ENCODE peak calls at places on chromosome 5, in ten cellular contexts. G is A549, Z is choroid plexus epithelial cell, S is GM12865, U is cardiac fibroblast, K is psoas muscle, W is fibroblast of lung, J is AG04450, V is fibroblast of pulmonary artery, E is body of pancreas. I is an unnamed sample.

GRCh38 chr5:116361171-116361967 is 213.3 kb downstream of the SEMA6A start:
- DNase-seq in G (no peak), Z (peak), S (no peak), U (peak), K (peak), W (peak), J (no peak), V (peak), E (peak), I (no peak)

GRCh38 chr5:127634007-127634406 is 14.9 kb upstream of the CTXN3 start:
- DNase-seq in G (no peak), Z (no peak), S (no peak), U (no peak), K (no peak), W (no peak), J (no peak), V (no peak), E (no peak), I (no peak)

GRCh38 chr5:142915840-142916424 is 145.8 kb downstream of the ARHGAP26 start:
- DNase-seq in G (peak), Z (peak), S (peak), U (peak), K (no peak), W (peak), J (no peak), V (peak), E (peak), I (no peak)

GRCh38 chr5:157989296-157989695 is 130.4 kb upstream of the CLINT1 start:
- DNase-seq in G (no peak), Z (peak), S (no peak), U (no peak), K (no peak), W (peak), J (no peak), V (no peak), E (no peak), I (no peak)

GRCh38 chr5:12911156-12911555 is 1006.9 kb upstream of the CTNND2 start:
- DNase-seq in G (no peak), Z (no peak), S (no peak), U (no peak), K (no peak), W (peak), J (no peak), V (peak), E (no peak), I (no peak)

GRCh38 chr5:72109625-72110024 is 2.4 kb downstream of the MAP1B start:
- DNase-seq in G (peak), Z (no peak), S (no peak), U (peak), K (no peak), W (peak), J (no peak), V (no peak), E (no peak), I (no peak)

GRCh38 chr5:41815663-41816062 is 54.6 kb downstream of the OXCT1 start:
- DNase-seq in G (no peak), Z (no peak), S (no peak), U (no peak), K (no peak), W (no peak), J (no peak), V (no peak), E (no peak), I (no peak)

GRCh38 chr5:24642022-24642421 is 2.8 kb downstream of the CDH10 start:
- DNase-seq in G (peak), Z (peak), S (peak), U (peak), K (no peak), W (peak), J (no peak), V (peak), E (peak), I (no peak)

GRCh38 chr5:16773990-16774389 is 157.2 kb upstream of the RETREG1 start:
- DNase-seq in G (peak), Z (peak), S (no peak), U (peak), K (no peak), W (peak), J (no peak), V (no peak), E (peak), I (no peak)

GRCh38 chr5:16568875-16569580 is 47.8 kb downstream of the RETREG1 start:
- DNase-seq in G (no peak), Z (peak), S (no peak), U (peak), K (no peak), W (peak), J (no peak), V (peak), E (peak), I (no peak)

GRCh38 chr5:179866241-179867078 is 7.8 kb upstream of the MRNIP start:
- DNase-seq in G (peak), Z (peak), S (peak), U (no peak), K (no peak), W (no peak), J (no peak), V (no peak), E (no peak), I (no peak)

GRCh38 chr5:80093796-80094195 is 58.6 kb downstream of the THBS4 start:
- DNase-seq in G (peak), Z (no peak), S (no peak), U (no peak), K (no peak), W (no peak), J (no peak), V (no peak), E (peak), I (no peak)

GRCh38 chr5:133932441-133933168 is 35.8 kb downstream of the C5orf15 start:
- DNase-seq in G (no peak), Z (no peak), S (peak), U (no peak), K (no peak), W (no peak), J (no peak), V (no peak), E (no peak), I (no peak)

GRCh38 chr5:61701877-61702602 is 370.0 kb downstream of the ZSWIM6 start:
- DNase-seq in G (no peak), Z (no peak), S (peak), U (no peak), K (no peak), W (no peak), J (no peak), V (no peak), E (no peak), I (no peak)

GRCh38 chr5:138724470-138725146 is 28.6 kb upstream of the CTNNA1 start:
- DNase-seq in G (no peak), Z (no peak), S (no peak), U (peak), K (peak), W (no peak), J (no peak), V (peak), E (peak), I (no peak)

GRCh38 chr5:94218374-94218773 is 400.0 kb downstream of the KIAA0825 start:
- DNase-seq in G (peak), Z (peak), S (no peak), U (peak), K (no peak), W (peak), J (peak), V (peak), E (no peak), I (peak)

GRCh38 chr5:14880688-14881087 is 9.1 kb upstream of the ANKH start:
- DNase-seq in G (peak), Z (peak), S (no peak), U (peak), K (no peak), W (no peak), J (no peak), V (no peak), E (no peak), I (no peak)

GRCh38 chr5:14142202-14142855 is 813 bp upstream of the TRIO start:
- DNase-seq in G (no peak), Z (peak), S (no peak), U (peak), K (no peak), W (no peak), J (no peak), V (peak), E (no peak), I (no peak)

GRCh38 chr5:77177576-77177975 is 32.9 kb upstream of the PDE8B start:
- DNase-seq in G (no peak), Z (no peak), S (no peak), U (no peak), K (no peak), W (no peak), J (no peak), V (no peak), E (no peak), I (no peak)

GRCh38 chr5:34509392-34509791 is 146.7 kb upstream of the RAI14 start:
- DNase-seq in G (no peak), Z (no peak), S (no peak), U (no peak), K (no peak), W (no peak), J (no peak), V (no peak), E (no peak), I (no peak)

GRCh38 chr5:3010953-3011763 is 259.7 kb upstream of the IRX2 start:
- DNase-seq in G (no peak), Z (no peak), S (no peak), U (no peak), K (no peak), W (no peak), J (no peak), V (no peak), E (no peak), I (no peak)

GRCh38 chr5:73764586-73764985 is 138.6 kb downstream of the ARHGEF28 start:
- DNase-seq in G (peak), Z (peak), S (no peak), U (peak), K (no peak), W (peak), J (peak), V (peak), E (no peak), I (peak)

GRCh38 chr5:73135021-73135420 is 14.6 kb downstream of the TMEM171 start:
- DNase-seq in G (no peak), Z (no peak), S (no peak), U (no peak), K (no peak), W (no peak), J (no peak), V (no peak), E (no peak), I (no peak)

GRCh38 chr5:125274938-125275759 is 528.7 kb upstream of the ZNF608 start:
- DNase-seq in G (no peak), Z (peak), S (no peak), U (no peak), K (no peak), W (peak), J (no peak), V (peak), E (no peak), I (no peak)

DNA sequence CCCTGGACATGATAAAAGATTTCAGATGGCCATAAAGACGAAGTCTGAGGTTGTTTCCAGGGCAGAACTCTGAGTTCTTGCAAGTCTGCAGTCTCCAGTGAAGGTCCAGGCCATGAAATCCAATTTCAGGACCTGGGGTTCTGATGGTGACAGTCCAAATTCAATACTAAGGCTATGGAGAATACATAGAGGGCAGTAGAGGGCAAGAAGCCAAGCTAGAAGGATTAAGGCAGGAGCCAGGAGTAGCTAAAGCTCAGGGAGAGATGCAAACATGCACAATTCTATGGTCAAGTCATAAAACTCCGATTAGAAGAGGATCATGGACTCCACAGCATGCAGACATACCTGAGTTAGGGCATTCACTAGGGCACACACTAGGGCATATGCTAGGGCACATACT is 11.4 kb downstream of the SLIT3 start:
- DNase-seq in G (no peak), Z (no peak), S (no peak), U (no peak), K (no peak), W (no peak), J (no peak), V (no peak), E (no peak), I (no peak)
- TF ChIP-seq CTCF in G (peak), Z (no peak), S (no peak), U (no peak), K (no peak), W (no peak), J (no peak), V (no peak), E (no peak), I (peak)

GRCh38 chr5:55467862-55468551 is 66.8 kb downstream of the PLPP1 start:
- DNase-seq in G (no peak), Z (no peak), S (no peak), U (no peak), K (no peak), W (no peak), J (no peak), V (no peak), E (peak), I (no peak)

GRCh38 chr5:55471468-55471867 is 63.3 kb downstream of the PLPP1 start:
- DNase-seq in G (no peak), Z (no peak), S (no peak), U (no peak), K (no peak), W (no peak), J (no peak), V (no peak), E (no peak), I (no peak)

GRCh38 chr5:55469838-55470237 is 64.9 kb downstream of the PLPP1 start:
- DNase-seq in G (no peak), Z (no peak), S (no peak), U (no peak), K (no peak), W (no peak), J (no peak), V (no peak), E (no peak), I (no peak)

DNA sequence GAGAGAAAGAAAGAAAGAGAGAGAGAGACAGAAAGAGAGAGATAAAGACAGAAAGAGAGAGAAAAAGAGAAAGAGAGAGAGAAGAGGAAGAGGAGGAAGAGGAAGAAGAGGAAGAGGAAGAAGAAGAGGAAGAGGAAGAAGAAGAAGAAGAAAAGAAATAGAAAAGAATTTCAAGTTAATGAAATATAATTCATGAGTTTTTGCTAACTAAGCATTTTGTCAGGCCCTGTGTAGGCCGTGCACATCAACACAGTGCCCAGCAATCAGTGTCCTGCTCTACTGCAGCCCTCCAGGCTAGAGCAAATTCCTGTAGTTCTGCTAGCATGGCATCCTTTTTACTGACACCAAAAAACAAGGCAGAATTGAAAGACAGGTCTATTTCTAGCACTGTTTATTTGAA is 62.1 kb downstream of the PLPP1 start:
- DNase-seq in G (no peak), Z (no peak), S (no peak), U (no peak), K (no peak), W (no peak), J (no peak), V (no peak), E (no peak), I (no peak)
- H3K4me3 ChIP-seq in G (no peak), Z (no peak), S (no peak), U (no peak), K (no peak), W (no peak), J (no peak), V (no peak), E (no peak), I (no peak)

GRCh38 chr5:74766887-74767578 is at the start of the genes GFM2 and NSA2:
- DNase-seq in G (peak), Z (peak), S (peak), U (peak), K (peak), W (peak), J (peak), V (peak), E (peak), I (peak)

GRCh38 chr5:74765201-74765600 is 1.7 kb downstream of the GFM2 start:
- DNase-seq in G (peak), Z (peak), S (no peak), U (no peak), K (no peak), W (peak), J (no peak), V (peak), E (no peak), I (no peak)

GRCh38 chr5:74767579-74767913 is 497 bp downstream of the NSA2 start:
- DNase-seq in G (peak), Z (peak), S (peak), U (peak), K (no peak), W (peak), J (no peak), V (peak), E (peak), I (no peak)

GRCh38 chr5:74765929-74766328 is 988 bp downstream of the GFM2 start:
- DNase-seq in G (no peak), Z (no peak), S (no peak), U (no peak), K (no peak), W (no peak), J (no peak), V (no peak), E (no peak), I (no peak)

DNA sequence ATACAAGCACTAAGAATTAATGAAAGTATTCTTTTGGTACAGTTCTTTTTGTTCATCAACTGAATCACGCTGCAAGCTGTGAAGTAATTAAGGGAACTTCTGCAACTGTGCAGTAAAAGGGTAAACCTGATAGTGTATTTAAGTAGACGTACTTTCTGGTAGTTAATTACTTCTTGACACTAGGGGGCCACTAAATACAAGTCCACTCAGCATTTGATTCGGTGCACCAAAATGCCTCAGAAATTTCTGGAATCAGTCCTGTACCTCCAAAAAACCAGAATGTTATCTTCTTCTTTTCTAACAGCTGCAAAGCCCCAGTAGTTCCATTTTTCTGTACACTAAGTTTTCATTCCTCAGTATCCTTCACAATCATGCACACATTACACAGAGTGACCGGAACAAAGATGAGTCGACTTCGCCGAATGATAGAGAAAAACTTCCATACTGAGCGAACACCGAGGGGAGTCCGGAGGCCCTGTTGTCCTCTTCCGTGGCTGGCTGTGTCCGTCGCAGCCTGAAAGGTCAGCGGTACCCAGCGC is 500 bp downstream of the GFM2 start:
- DNase-seq in G (peak), Z (peak), S (no peak), U (peak), K (no peak), W (peak), J (no peak), V (peak), E (no peak), I (peak)
- TF ChIP-seq CTCF in G (peak), Z (peak), S (no peak), U (peak), K (peak), W (no peak), J (peak), V (peak), E (peak), I (peak)

DNA sequence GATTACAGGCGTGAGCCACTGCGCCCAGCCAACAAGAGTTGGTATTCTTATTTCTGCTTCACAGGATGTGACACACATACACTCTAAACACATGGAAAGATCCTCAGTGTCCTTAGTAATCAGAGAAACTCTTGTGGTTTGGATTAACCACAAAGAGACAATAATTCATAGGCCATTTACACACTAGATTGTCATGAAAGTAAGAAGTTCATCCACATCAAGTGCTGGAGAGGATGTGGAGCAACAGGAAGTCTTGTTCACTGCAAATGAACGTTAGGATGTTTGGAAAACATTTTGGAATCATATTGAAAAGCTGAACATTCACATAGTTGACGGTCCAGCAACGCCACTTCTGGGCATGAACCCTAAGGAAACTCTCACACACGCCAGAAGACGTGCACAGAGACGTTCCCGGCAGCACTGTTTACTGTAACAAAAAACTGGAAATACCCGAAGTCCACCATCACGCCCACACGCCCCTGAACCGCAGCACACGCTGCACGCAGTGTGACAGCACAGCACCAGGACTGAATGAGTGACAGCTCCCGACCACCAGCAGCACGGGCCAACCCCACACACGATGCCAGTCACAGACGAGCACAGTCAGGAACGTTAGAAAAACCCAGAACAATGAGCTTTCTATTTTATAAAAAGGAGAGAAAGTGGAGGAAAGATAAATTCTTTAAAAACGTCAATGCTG is 87.6 kb downstream of the COL23A1 start:
- DNase-seq in G (no peak), Z (no peak), S (no peak), U (no peak), K (no peak), W (no peak), J (no peak), V (no peak), E (no peak), I (no peak)
- H3K4me3 ChIP-seq in G (no peak), Z (no peak), S (no peak), U (no peak), K (no peak), W (no peak), J (no peak), V (no peak), E (no peak), I (no peak)

GRCh38 chr5:36696059-36696673 is 89.8 kb downstream of the SLC1A3 start:
- DNase-seq in G (peak), Z (peak), S (peak), U (peak), K (peak), W (peak), J (peak), V (peak), E (peak), I (no peak)
- TF ChIP-seq CTCF in G (peak), Z (peak), S (peak), U (peak), K (peak), W (peak), J (peak), V (peak), E (peak), I (peak)

DNA sequence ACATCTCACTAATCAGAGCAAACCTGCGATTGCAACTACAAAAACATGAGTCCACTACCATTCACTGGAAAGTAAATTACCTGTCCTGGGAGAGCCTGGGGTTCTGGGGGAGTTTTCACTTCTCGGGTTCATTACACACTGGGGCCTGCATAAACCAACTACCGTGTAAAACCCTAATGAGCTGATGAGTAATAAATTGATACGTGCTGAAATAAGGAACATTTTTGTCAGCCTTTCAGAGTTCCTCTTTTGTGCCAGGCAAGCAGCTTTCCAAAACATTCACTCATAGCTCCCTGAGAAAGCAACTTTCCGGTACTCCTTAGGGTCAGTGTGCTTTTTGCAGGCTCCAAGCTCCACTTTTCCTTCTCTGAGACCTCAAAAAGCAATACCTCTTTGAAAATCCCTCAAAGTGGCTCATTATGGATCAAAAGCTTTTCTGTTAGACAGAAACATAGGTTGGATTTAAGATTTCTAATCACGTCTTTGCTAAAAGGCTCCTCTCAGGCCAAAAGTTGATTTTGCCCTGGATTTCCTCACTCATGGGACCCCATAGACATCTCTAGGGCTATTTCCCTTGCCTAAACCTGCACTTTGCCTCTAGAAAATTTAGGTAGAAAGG is 74.9 kb downstream of the ST8SIA4 start:
- DNase-seq in G (no peak), Z (no peak), S (peak), U (no peak), K (no peak), W (peak), J (no peak), V (no peak), E (no peak), I (no peak)
- H3K4me3 ChIP-seq in G (no peak), Z (no peak), S (peak), U (no peak), K (no peak), W (no peak), J (no peak), V (no peak), E (no peak), I (no peak)

GRCh38 chr5:177455036-177455660 is 8.5 kb downstream of the PRR7 start:
- DNase-seq in G (peak), Z (peak), S (peak), U (peak), K (peak), W (peak), J (no peak), V (peak), E (peak), I (no peak)
- TF ChIP-seq CTCF in G (peak), Z (peak), S (peak), U (peak), K (peak), W (peak), J (peak), V (peak), E (peak), I (peak)

GRCh38 chr5:154757647-154758406 is 2.6 kb downstream of the LARP1 start:
- DNase-seq in G (peak), Z (no peak), S (peak), U (peak), K (no peak), W (peak), J (no peak), V (no peak), E (peak), I (no peak)
- H3K4me3 ChIP-seq in G (peak), Z (peak), S (peak), U (peak), K (peak), W (peak), J (peak), V (peak), E (peak), I (peak)

I was measured in AG09309.